ENCODE peak calls at places on chromosomes 3 and 15, in nine cellular contexts. I is T-cell, M is retina, A is A549, P is HT1080, E is WERI-Rb-1, U is RPMI7951, F is hypothalamus, Z is HEK293T. K is an unnamed sample.

GRCh38 chr15:34362047-34362773 is 4.8 kb downstream of the LPCAT4 start:
- DNase-seq in E (no peak), Z (no peak), M (no peak), U (no peak), A (no peak), F (no peak), I (no peak), P (no peak), K (no peak)

GRCh38 chr3:19799887-19800286 is 134.1 kb downstream of the EFHB start:
- DNase-seq in U (no peak), Z (no peak), A (no peak), M (no peak), F (no peak), I (no peak), P (no peak), E (no peak), K (no peak)

GRCh38 chr3:113261996-113262665 is 50.8 kb downstream of the BOC start:
- DNase-seq in M (no peak), E (no peak), U (peak), P (peak), F (no peak), A (no peak), Z (no peak), I (no peak), K (no peak)

GRCh38 chr3:47685037-47685436 is 96.7 kb downstream of the SMARCC1 start:
- DNase-seq in P (peak), F (no peak), U (peak), A (no peak), E (no peak), I (no peak), M (no peak), Z (no peak), K (no peak)

GRCh38 chr3:66344846-66345578 is 124.2 kb downstream of the SLC25A26 start:
- DNase-seq in U (no peak), P (no peak), E (no peak), F (no peak), Z (no peak), M (no peak), A (no peak), I (no peak), K (no peak)

GRCh38 chr3:115255197-115255585 is 108.1 kb upstream of the ZBTB20 start:
- DNase-seq in F (no peak), E (no peak), I (no peak), Z (no peak), M (no peak), U (no peak), P (no peak), A (no peak), K (no peak)

GRCh38 chr15:101028321-101028720 is 109.2 kb downstream of the LRRK1 start:
- DNase-seq in Z (no peak), E (peak), A (no peak), M (no peak), I (no peak), P (no peak), U (no peak), F (no peak), K (no peak)

GRCh38 chr3:107578091-107578490 is 55.3 kb downstream of the BBX start:
- DNase-seq in F (no peak), U (no peak), E (no peak), P (no peak), Z (no peak), A (no peak), I (no peak), M (no peak), K (no peak)

GRCh38 chr15:40238927-40239591 is at the start of gene PAK6:
- DNase-seq in P (peak), F (no peak), E (peak), A (peak), M (peak), U (peak), Z (peak), I (peak), K (peak)

GRCh38 chr3:50542177-50543034 is 25.1 kb downstream of the C3orf18 start:
- DNase-seq in A (peak), Z (peak), M (peak), F (peak), E (peak), U (peak), P (peak), I (peak), K (peak)

GRCh38 chr3:156655819-156656566 is 18.4 kb upstream of the TIPARP start:
- DNase-seq in F (no peak), I (no peak), M (no peak), E (no peak), P (no peak), A (no peak), U (no peak), Z (no peak), K (no peak)

GRCh38 chr3:52094591-52095485 is 38.5 kb upstream of the DUSP7 start:
- DNase-seq in U (no peak), A (no peak), F (no peak), I (no peak), E (no peak), M (no peak), P (no peak), Z (no peak), K (no peak)

GRCh38 chr3:39753361-39753760 is 56.0 kb upstream of the MYRIP start:
- DNase-seq in I (no peak), P (no peak), U (no peak), E (no peak), Z (no peak), A (no peak), M (peak), F (no peak), K (peak)

GRCh38 chr15:20349774-20350498 is 191.7 kb downstream of the GOLGA6L6 start:
- DNase-seq in I (no peak), Z (no peak), U (no peak), P (no peak), F (no peak), E (no peak), A (no peak), M (no peak), K (no peak)

GRCh38 chr15:92187975-92188374 is 205.7 kb upstream of the ST8SIA2 start:
- DNase-seq in U (no peak), I (no peak), A (no peak), F (no peak), Z (no peak), P (no peak), M (no peak), E (no peak), K (no peak)

GRCh38 chr3:149180057-149180573 is 41.5 kb downstream of the CP start:
- DNase-seq in A (peak), M (no peak), E (no peak), I (no peak), Z (peak), U (peak), F (no peak), P (peak), K (no peak)

GRCh38 chr15:73388256-73388781 is 19.6 kb upstream of the HCN4 start:
- DNase-seq in A (peak), E (no peak), M (no peak), U (peak), F (no peak), P (peak), Z (no peak), I (no peak), K (no peak)

GRCh38 chr3:40574661-40575060 is 49.9 kb downstream of the ZNF621 start:
- DNase-seq in P (peak), F (no peak), A (no peak), M (no peak), Z (no peak), E (no peak), I (no peak), U (peak), K (no peak)

GRCh38 chr3:196235452-196236122 is 19.3 kb downstream of the SLC51A start:
- DNase-seq in I (no peak), U (no peak), M (no peak), P (no peak), E (no peak), Z (no peak), F (no peak), A (no peak), K (no peak)

GRCh38 chr15:76866716-76867321 is 38.3 kb downstream of the SCAPER start:
- DNase-seq in U (peak), F (no peak), Z (peak), E (peak), P (peak), I (no peak), M (no peak), A (peak), K (peak)

GRCh38 chr3:42710323-42711021 is 7.9 kb upstream of the HHATL start:
- DNase-seq in F (no peak), E (peak), Z (no peak), U (no peak), M (no peak), P (no peak), I (no peak), A (no peak), K (no peak)

GRCh38 chr3:129622418-129622872 is 16.0 kb upstream of the PLXND1 start:
- DNase-seq in Z (no peak), U (no peak), I (no peak), E (no peak), P (no peak), M (no peak), A (no peak), F (no peak), K (no peak)

GRCh38 chr3:171064461-171064860 is 37.9 kb upstream of the SLC2A2 start:
- DNase-seq in M (no peak), I (no peak), P (no peak), A (no peak), U (no peak), F (no peak), E (no peak), Z (no peak), K (no peak)

GRCh38 chr15:45827275-45827674 is 192.4 kb downstream of the SQOR start:
- DNase-seq in U (peak), F (no peak), A (no peak), Z (no peak), E (no peak), P (no peak), I (no peak), M (no peak), K (no peak)

GRCh38 chr15:79184465-79184892 is 93.9 kb upstream of the RASGRF1 start:
- DNase-seq in U (peak), A (peak), P (peak), E (peak), M (peak), F (peak), Z (peak), I (peak), K (peak)

GRCh38 chr15:47582283-47582682 is 135.0 kb upstream of the SEMA6D start:
- DNase-seq in A (no peak), F (no peak), P (no peak), M (no peak), Z (no peak), U (no peak), E (no peak), I (no peak), K (no peak)

GRCh38 chr3:173584093-173584833 is 186.7 kb downstream of the NLGN1 start:
- DNase-seq in P (peak), M (peak), F (no peak), E (peak), I (no peak), U (no peak), Z (peak), A (no peak), K (peak)

GRCh38 chr3:62266668-62267283 is 106.6 kb downstream of the FEZF2 start:
- DNase-seq in E (no peak), M (no peak), Z (no peak), P (no peak), A (no peak), F (no peak), I (no peak), U (no peak), K (no peak)

GRCh38 chr3:19106307-19106706 is 42.0 kb upstream of the KCNH8 start:
- DNase-seq in I (no peak), P (no peak), F (no peak), M (no peak), A (no peak), Z (no peak), U (no peak), E (no peak), K (no peak)

GRCh38 chr15:45448066-45448510 is 69.7 kb upstream of the GATM start:
- DNase-seq in A (no peak), M (no peak), Z (no peak), U (peak), I (no peak), F (no peak), E (no peak), P (no peak), K (no peak)

GRCh38 chr15:92471263-92471662 is 77.6 kb downstream of the ST8SIA2 start:
- DNase-seq in I (no peak), F (no peak), U (no peak), E (no peak), A (no peak), M (no peak), P (no peak), Z (no peak), K (no peak)

GRCh38 chr15:64772964-64773363 is 2.4 kb downstream of the RBPMS2 start:
- DNase-seq in Z (no peak), F (no peak), P (no peak), M (no peak), U (no peak), A (no peak), E (no peak), I (no peak), K (no peak)

GRCh38 chr3:145243875-145244274 is 917.1 kb downstream of the PLOD2 start:
- DNase-seq in A (no peak), M (no peak), Z (no peak), I (no peak), P (peak), E (no peak), F (no peak), U (peak), K (no peak)

GRCh38 chr3:178260887-178261286 is 275.3 kb upstream of the KCNMB2 start:
- DNase-seq in Z (no peak), I (no peak), P (no peak), U (no peak), M (no peak), E (no peak), A (no peak), F (no peak), K (peak)

GRCh38 chr3:148255981-148256969 is 441.4 kb upstream of the AGTR1 start:
- DNase-seq in I (no peak), M (no peak), A (no peak), E (no peak), P (no peak), U (no peak), F (no peak), Z (no peak), K (no peak)

GRCh38 chr3:59578129-59578528 is 528.3 kb upstream of the CFAP20DC start:
- DNase-seq in E (no peak), F (no peak), M (no peak), U (no peak), Z (no peak), I (no peak), P (no peak), A (no peak), K (no peak)

GRCh38 chr3:63662500-63662899 is 10.0 kb downstream of the SNTN start:
- DNase-seq in P (no peak), U (no peak), F (no peak), Z (no peak), E (peak), A (no peak), M (no peak), I (no peak), K (no peak)

GRCh38 chr15:34609658-34610057 is 26.2 kb upstream of the GOLGA8B start:
- DNase-seq in F (no peak), P (no peak), A (no peak), M (no peak), Z (no peak), I (peak), U (no peak), E (peak), K (peak)